ENCODE peak calls at places on chromosomes 11 and 22, in five cellular contexts. One of them, this sample, is unnamed.

GRCh38 chr11:72080326-72081183 is at the start of the genes LRRC51 and NUMA1:
- DNase-seq in NB4: peak; percentile 100
- DNase-seq in HCT116: peak; percentile 100
- DNase-seq in esophagus muscularis mucosa: peak; percentile 100
- DNase-seq in upper lobe of left lung: peak; percentile 94
- DNase-seq in this sample: peak; percentile 100

GRCh38 chr22:17786435-17787158 is 12.3 kb upstream of the BID start:
- DNase-seq in esophagus muscularis mucosa: no peak
- DNase-seq in NB4: peak; percentile 45
- DNase-seq in HCT116: no peak
- DNase-seq in upper lobe of left lung: no peak
- DNase-seq in this sample: peak; percentile 70

GRCh38 chr11:36455658-36456111 is 54.4 kb downstream of the TRAF6 start:
- DNase-seq in HCT116: no peak
- DNase-seq in esophagus muscularis mucosa: no peak
- DNase-seq in upper lobe of left lung: peak; percentile 73
- DNase-seq in NB4: peak; percentile 90
- DNase-seq in this sample: no peak

GRCh38 chr11:69541001-69541285 is 59.5 kb downstream of the LINC01488 start:
- DNase-seq in upper lobe of left lung: no peak
- DNase-seq in esophagus muscularis mucosa: no peak
- DNase-seq in NB4: no peak
- DNase-seq in HCT116: no peak
- DNase-seq in this sample: no peak

GRCh38 chr22:49023879-49024774 is 803.5 kb downstream of the BRD1 start:
- DNase-seq in esophagus muscularis mucosa: no peak
- DNase-seq in HCT116: no peak
- DNase-seq in upper lobe of left lung: peak; percentile 60
- DNase-seq in NB4: no peak
- DNase-seq in this sample: no peak

GRCh38 chr11:82927264-82927880 is 25.8 kb downstream of the DDIAS start:
- DNase-seq in upper lobe of left lung: no peak
- DNase-seq in esophagus muscularis mucosa: no peak
- DNase-seq in NB4: peak; percentile 73
- DNase-seq in HCT116: peak; percentile 34
- DNase-seq in this sample: peak; percentile 57

GRCh38 chr11:60924110-60924905 is at the start of gene TMEM132A:
- DNase-seq in upper lobe of left lung: peak; percentile 91
- DNase-seq in NB4: no peak
- DNase-seq in HCT116: peak; percentile 37
- DNase-seq in esophagus muscularis mucosa: no peak
- DNase-seq in this sample: no peak

GRCh38 chr11:130411223-130411622 is 17.2 kb downstream of the ADAMTS8 start:
- DNase-seq in upper lobe of left lung: no peak
- DNase-seq in HCT116: no peak
- DNase-seq in esophagus muscularis mucosa: no peak
- DNase-seq in NB4: no peak
- DNase-seq in this sample: no peak

GRCh38 chr11:130760515-130761125 is 155.7 kb downstream of the SNX19 start:
- DNase-seq in esophagus muscularis mucosa: no peak
- DNase-seq in HCT116: no peak
- DNase-seq in NB4: no peak
- DNase-seq in upper lobe of left lung: peak; percentile 28
- DNase-seq in this sample: no peak

GRCh38 chr22:28674121-28674563 is 5.5 kb downstream of the TTC28 start:
- DNase-seq in HCT116: no peak
- DNase-seq in NB4: peak; percentile 88
- DNase-seq in upper lobe of left lung: no peak
- DNase-seq in esophagus muscularis mucosa: no peak
- DNase-seq in this sample: no peak

GRCh38 chr22:45323695-45324094 is 14.0 kb downstream of the FAM118A start:
- DNase-seq in esophagus muscularis mucosa: no peak
- DNase-seq in upper lobe of left lung: no peak
- DNase-seq in HCT116: no peak
- DNase-seq in NB4: no peak
- DNase-seq in this sample: no peak

GRCh38 chr22:45320326-45320976 is 10.7 kb downstream of the FAM118A start:
- DNase-seq in upper lobe of left lung: no peak
- DNase-seq in esophagus muscularis mucosa: no peak
- DNase-seq in NB4: no peak
- DNase-seq in HCT116: no peak
- DNase-seq in this sample: no peak

GRCh38 chr22:45324186-45324775 is 14.5 kb downstream of the FAM118A start:
- DNase-seq in HCT116: no peak
- DNase-seq in NB4: no peak
- DNase-seq in upper lobe of left lung: no peak
- DNase-seq in esophagus muscularis mucosa: no peak
- DNase-seq in this sample: no peak

GRCh38 chr22:45321827-45322226 is 12.1 kb downstream of the FAM118A start:
- DNase-seq in HCT116: no peak
- DNase-seq in NB4: no peak
- DNase-seq in upper lobe of left lung: no peak
- DNase-seq in esophagus muscularis mucosa: no peak
- DNase-seq in this sample: no peak

DNA sequence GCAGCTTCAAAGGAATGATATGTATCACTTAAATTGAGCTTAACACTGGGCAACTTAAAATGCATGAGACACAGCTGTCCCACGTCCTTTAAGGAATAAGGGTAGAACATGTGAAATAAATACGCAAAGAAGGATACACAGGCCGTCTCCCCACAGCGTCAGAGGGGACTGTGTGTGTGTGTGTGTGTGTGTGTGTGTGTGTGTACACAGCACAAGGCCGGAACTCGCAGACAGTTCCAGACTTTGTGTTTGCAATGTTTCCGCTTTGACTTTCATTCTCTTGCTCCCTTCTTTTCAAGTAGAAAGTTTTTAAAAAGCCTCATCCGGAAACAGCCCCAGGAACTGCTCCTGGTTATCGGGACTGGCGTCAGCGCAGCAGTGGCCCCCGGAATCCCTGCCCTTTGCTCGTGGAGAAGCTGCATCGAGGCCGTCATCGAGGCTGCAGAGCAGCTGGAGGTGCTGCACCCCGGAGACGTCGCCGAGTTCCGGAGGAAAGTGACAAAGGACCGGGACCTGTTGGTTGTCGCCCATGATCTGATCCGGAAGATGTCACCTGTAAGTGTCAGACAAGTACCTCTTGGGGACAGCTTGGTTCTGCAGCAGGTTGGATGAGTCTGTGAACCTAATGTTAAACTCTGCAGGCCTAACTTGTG is 13.3 kb downstream of the FAM118A start:
- DNase-seq in NB4: no peak
- DNase-seq in upper lobe of left lung: no peak
- DNase-seq in esophagus muscularis mucosa: no peak
- DNase-seq in HCT116: no peak
- DNase-seq in this sample: no peak
- TF ChIP-seq POLR2A in NB4: no peak
- TF ChIP-seq POLR2A in upper lobe of left lung: no peak
- TF ChIP-seq POLR2A in esophagus muscularis mucosa: no peak
- TF ChIP-seq POLR2A in HCT116: no peak
- TF ChIP-seq POLR2A in this sample: no peak

GRCh38 chr11:6273188-6273587 is 13.6 kb downstream of the CCKBR start:
- DNase-seq in esophagus muscularis mucosa: no peak
- DNase-seq in HCT116: no peak
- DNase-seq in upper lobe of left lung: no peak
- DNase-seq in NB4: no peak
- DNase-seq in this sample: no peak
- TF ChIP-seq POLR2A in esophagus muscularis mucosa: no peak
- TF ChIP-seq POLR2A in HCT116: no peak
- TF ChIP-seq POLR2A in upper lobe of left lung: no peak
- TF ChIP-seq POLR2A in NB4: no peak
- TF ChIP-seq POLR2A in this sample: no peak

GRCh38 chr11:119880873-119881272 is 151.9 kb upstream of the NECTIN1 start:
- DNase-seq in HCT116: no peak
- DNase-seq in NB4: no peak
- DNase-seq in esophagus muscularis mucosa: no peak
- DNase-seq in upper lobe of left lung: no peak
- DNase-seq in this sample: no peak
- TF ChIP-seq POLR2A in HCT116: no peak
- TF ChIP-seq POLR2A in NB4: no peak
- TF ChIP-seq POLR2A in esophagus muscularis mucosa: no peak
- TF ChIP-seq POLR2A in upper lobe of left lung: no peak
- TF ChIP-seq POLR2A in this sample: no peak

DNA sequence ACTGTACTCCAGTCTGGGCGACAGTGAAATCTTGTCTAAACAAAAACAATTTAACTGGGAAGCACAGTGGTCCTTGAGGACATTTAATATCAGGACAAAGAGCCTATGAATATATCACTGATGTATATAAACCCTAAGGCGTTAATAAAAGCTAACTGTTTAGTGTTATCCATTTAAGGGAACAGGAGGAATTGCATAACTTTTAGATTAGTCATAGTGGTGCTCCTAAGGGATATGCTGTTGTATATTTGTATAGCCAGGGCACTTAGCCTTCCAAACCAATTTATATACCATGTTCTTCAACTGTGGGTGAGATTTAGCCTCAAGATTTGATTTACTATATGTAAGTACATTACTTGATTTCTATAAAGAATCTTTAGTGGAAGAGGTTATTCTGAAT is 3.0 kb upstream of the CHEK1 start:
- DNase-seq in esophagus muscularis mucosa: no peak
- DNase-seq in NB4: peak; percentile 41
- DNase-seq in HCT116: no peak
- DNase-seq in upper lobe of left lung: no peak
- DNase-seq in this sample: no peak
- TF ChIP-seq POLR2A in esophagus muscularis mucosa: no peak
- TF ChIP-seq POLR2A in NB4: no peak
- TF ChIP-seq POLR2A in HCT116: no peak
- TF ChIP-seq POLR2A in upper lobe of left lung: no peak
- TF ChIP-seq POLR2A in this sample: no peak

DNA sequence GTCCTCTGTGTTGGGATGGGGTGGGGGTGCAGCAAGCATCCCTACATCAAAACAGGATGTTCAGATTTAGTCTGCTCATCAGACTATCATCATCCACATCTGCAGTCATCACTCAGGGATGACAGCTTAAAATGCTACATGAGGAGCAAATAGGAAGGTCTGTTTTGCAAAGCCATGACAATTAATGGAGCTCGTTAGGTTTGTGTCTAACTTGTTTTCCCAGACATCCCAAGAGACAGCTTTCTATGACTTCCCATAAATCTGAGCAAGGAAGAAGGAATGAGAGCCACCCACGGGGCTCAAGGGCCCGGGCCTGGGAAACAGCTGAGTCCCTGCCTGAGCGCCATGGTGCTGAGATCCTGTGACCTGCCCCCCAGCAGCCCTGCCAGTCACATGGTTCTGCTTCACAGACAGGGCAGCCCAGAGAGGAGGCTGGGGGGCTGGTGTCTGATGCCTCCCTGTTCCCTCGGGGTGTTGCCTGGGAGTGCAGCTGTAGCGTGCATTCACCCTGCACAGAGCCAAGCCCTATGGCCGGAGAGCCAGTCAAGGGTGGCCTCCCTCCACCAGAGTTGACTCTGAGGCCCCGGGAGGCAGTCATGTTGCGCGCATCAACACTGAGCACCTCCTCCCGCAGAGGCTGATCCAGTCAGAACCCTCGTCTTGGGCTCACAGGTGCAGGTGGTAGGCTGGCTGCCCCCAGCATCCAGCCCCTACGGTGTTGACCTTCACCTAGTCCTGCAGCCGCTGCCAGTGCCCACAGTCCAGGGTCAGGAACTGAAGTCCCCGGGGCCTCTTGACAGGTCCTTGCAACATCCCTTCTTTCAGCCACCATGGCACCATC is 12.1 kb downstream of the DERL3 start:
- DNase-seq in HCT116: no peak
- DNase-seq in NB4: no peak
- DNase-seq in upper lobe of left lung: no peak
- DNase-seq in esophagus muscularis mucosa: no peak
- DNase-seq in this sample: no peak
- TF ChIP-seq POLR2A in HCT116: no peak
- TF ChIP-seq POLR2A in NB4: no peak
- TF ChIP-seq POLR2A in upper lobe of left lung: no peak
- TF ChIP-seq POLR2A in esophagus muscularis mucosa: no peak
- TF ChIP-seq POLR2A in this sample: no peak